ENCODE peak calls at places on chromosomes 3 and 15, in six cellular contexts. Y is GM12891, U is A549, E is body of pancreas, W is K562, Z is heart left ventricle. G is an unnamed sample.

GRCh38 chr3:71070497-71071465 is 512.7 kb downstream of the FOXP1 start:
- DNase-seq in Z (no peak), E (no peak), U (no peak), Y (no peak), W (no peak), G (no peak)

GRCh38 chr3:121411554-121411953 is 134.2 kb downstream of the POLQ start:
- DNase-seq in Z (no peak), E (no peak), Y (no peak), U (no peak), W (no peak), G (no peak)

GRCh38 chr3:126755866-126756265 is 51.8 kb downstream of the CHCHD6 start:
- DNase-seq in U (no peak), Y (no peak), W (no peak), E (no peak), Z (no peak), G (no peak)

GRCh38 chr3:99962703-99963102 is 145.0 kb downstream of the CMSS1 start:
- DNase-seq in U (no peak), W (no peak), E (no peak), Y (no peak), Z (no peak), G (no peak)

GRCh38 chr3:107216711-107217110 is 160.5 kb upstream of the CCDC54 start:
- DNase-seq in W (no peak), E (no peak), Z (no peak), Y (no peak), U (no peak), G (no peak)

GRCh38 chr3:172040078-172040975 is 949 bp downstream of the FNDC3B start:
- DNase-seq in E (peak), Y (peak), W (peak), U (peak), Z (peak), G (peak)

GRCh38 chr15:78944669-78945407 is at the start of gene CTSH:
- DNase-seq in W (peak), U (peak), E (peak), Z (peak), Y (peak), G (peak)

GRCh38 chr15:62498711-62499110 is 333.6 kb upstream of the C2CD4B start:
- DNase-seq in U (no peak), E (no peak), W (no peak), Z (no peak), Y (no peak), G (no peak)

GRCh38 chr3:169147246-169148008 is 516.1 kb downstream of the MECOM start:
- DNase-seq in E (peak), W (peak), U (peak), Z (peak), Y (no peak), G (peak)

GRCh38 chr3:185308126-185308754 is 54.4 kb upstream of the EHHADH start:
- DNase-seq in Y (peak), Z (no peak), E (peak), U (peak), W (peak), G (peak)

GRCh38 chr3:129919357-129919756 is 25.8 kb upstream of the TMCC1 start:
- DNase-seq in Y (no peak), E (no peak), W (no peak), U (no peak), Z (no peak), G (no peak)

GRCh38 chr3:148175215-148175614 is 522.5 kb upstream of the AGTR1 start:
- DNase-seq in Z (no peak), W (no peak), U (no peak), Y (no peak), E (no peak), G (no peak)

GRCh38 chr3:42647821-42648459 is 5.6 kb upstream of the ZBTB47 start:
- DNase-seq in U (no peak), Y (no peak), Z (no peak), W (no peak), E (no peak), G (no peak)
- TF ChIP-seq POLR2A in U (no peak), Y (no peak), Z (no peak), W (no peak), E (no peak), G (no peak)

GRCh38 chr15:83512459-83512858 is 65.3 kb downstream of the SH3GL3 start:
- DNase-seq in Z (no peak), E (no peak), U (no peak), W (no peak), Y (no peak), G (no peak)

GRCh38 chr15:83516935-83517334 is 69.8 kb downstream of the SH3GL3 start:
- DNase-seq in U (no peak), Z (no peak), Y (no peak), E (no peak), W (peak), G (no peak)

GRCh38 chr15:83514584-83514983 is 67.4 kb downstream of the SH3GL3 start:
- DNase-seq in Z (no peak), E (no peak), Y (no peak), U (no peak), W (no peak), G (no peak)

GRCh38 chr15:83510001-83510400 is 62.9 kb downstream of the SH3GL3 start:
- DNase-seq in Y (no peak), E (no peak), W (no peak), Z (no peak), U (no peak), G (no peak)

GRCh38 chr15:83515171-83515570 is 68.0 kb downstream of the SH3GL3 start:
- DNase-seq in Z (no peak), W (no peak), E (no peak), Y (no peak), U (no peak), G (no peak)
- TF ChIP-seq POLR2A in Z (no peak), W (no peak), E (no peak), Y (no peak), U (no peak), G (no peak)

DNA sequence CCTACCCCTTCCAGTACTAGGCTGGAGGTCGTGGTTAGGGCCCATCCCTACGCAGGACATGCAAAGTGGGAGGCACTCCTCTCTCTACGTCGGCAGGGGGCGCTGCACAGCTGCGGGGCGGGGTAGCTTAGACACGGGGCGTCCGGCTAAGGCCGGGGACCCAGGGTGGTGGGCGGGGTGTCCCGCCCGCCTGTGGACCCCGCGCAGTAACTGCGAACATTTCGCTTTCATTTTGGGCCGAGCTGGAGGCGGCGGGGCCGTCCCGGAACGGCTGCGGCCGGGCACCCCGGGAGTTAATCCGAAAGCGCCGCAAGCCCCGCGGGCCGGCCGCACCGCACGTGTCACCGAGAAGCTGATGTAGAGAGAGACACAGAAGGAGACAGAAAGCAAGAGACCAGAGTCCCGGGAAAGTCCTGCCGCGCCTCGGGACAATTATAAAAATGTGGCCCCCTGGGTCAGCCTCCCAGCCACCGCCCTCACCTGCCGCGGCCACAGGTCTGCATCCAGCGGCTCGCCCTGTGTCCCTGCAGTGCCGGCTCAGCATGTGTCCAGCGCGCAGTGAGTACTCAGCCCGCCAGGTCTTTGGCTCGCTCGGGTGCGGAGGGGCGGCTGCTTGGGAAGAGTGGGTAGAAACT is at the start of gene IL12A:
- DNase-seq in Y (peak), Z (peak), U (peak), E (peak), W (peak), G (peak)
- TF ChIP-seq POLR2A in Y (no peak), Z (no peak), U (no peak), E (no peak), W (no peak), G (no peak)

GRCh38 chr3:50265988-50266387 is 3.0 kb upstream of the SEMA3B start:
- DNase-seq in E (no peak), U (no peak), W (no peak), Y (no peak), Z (no peak), G (no peak)

GRCh38 chr3:50268276-50268675 is 671 bp upstream of the SEMA3B start:
- DNase-seq in W (no peak), Y (no peak), Z (no peak), E (no peak), U (no peak), G (no peak)

GRCh38 chr3:50268703-50269451 is at the start of gene SEMA3B:
- DNase-seq in E (peak), U (peak), W (no peak), Y (no peak), Z (no peak), G (peak)

GRCh38 chr3:50266808-50267207 is 2.1 kb upstream of the SEMA3B start:
- DNase-seq in W (no peak), E (no peak), Y (no peak), U (no peak), Z (no peak), G (no peak)

DNA sequence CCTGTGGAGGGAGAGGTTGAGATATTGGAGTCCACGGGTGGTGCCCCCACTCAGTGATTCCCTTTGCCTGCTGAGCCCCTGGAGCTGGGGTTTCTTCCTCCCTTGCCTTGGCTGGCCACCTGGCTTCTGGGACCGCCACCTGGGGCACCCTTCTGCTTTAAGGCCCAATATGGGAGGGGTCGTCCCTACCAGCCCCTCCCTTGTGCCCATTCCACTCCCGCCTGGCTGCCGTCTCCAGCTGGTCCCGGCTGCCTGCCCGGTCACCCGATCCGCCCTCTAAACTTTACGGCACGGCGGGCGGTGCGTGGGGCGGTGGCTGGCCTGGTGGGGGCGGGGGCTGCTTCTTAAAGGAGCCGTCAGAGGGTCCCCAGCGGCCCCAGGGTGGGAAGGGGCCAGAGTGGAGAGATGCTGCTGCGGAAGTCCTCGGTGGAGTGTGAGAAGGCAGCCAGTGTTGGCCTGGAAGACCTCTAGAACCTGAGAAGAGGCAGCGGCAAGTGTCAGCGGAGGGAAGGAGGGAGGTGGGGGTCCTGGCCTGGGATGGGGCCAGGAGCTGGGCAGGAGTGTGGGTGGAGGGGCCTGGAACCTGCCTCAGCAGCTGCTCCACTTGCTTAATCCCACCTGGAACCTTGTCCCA is 1.6 kb upstream of the SEMA3B start:
- DNase-seq in Z (peak), Y (no peak), W (no peak), U (no peak), E (peak), G (peak)
- TF ChIP-seq POLR2A in Z (no peak), Y (no peak), W (no peak), U (no peak), E (peak), G (peak)

DNA sequence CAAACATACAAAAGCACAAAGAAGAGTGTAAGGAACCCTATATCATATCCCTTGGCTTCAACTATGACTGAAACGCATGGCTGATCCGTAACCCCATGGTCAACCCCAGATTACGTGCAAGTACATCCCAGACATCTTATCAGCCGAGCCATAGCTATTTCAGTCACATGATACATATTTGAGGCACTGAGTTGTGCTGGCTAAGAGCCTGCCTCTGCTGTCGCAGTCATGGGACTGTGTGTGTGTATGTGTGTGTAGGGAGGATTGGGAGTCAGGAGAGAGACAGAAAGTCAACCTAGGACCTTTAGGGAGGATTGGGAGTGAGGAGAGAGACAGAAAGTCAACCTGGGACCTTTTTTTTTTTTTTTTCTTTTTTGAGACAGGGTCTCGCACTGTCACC is 8.4 kb downstream of the ST6GAL1 start:
- DNase-seq in Y (no peak), U (no peak), W (peak), Z (no peak), E (peak), G (no peak)
- TF ChIP-seq POLR2A in Y (no peak), U (no peak), W (peak), Z (no peak), E (no peak), G (no peak)

GRCh38 chr15:67202091-67202490 is 52.4 kb downstream of the AAGAB start:
- DNase-seq in U (no peak), W (no peak), Z (no peak), E (no peak), Y (no peak), G (no peak)

GRCh38 chr15:67210555-67211168 is 43.8 kb downstream of the AAGAB start:
- DNase-seq in E (no peak), Y (no peak), U (no peak), Z (no peak), W (no peak), G (no peak)

GRCh38 chr15:67212655-67213054 is 41.8 kb downstream of the AAGAB start:
- DNase-seq in E (no peak), U (no peak), Z (no peak), W (no peak), Y (no peak), G (no peak)

GRCh38 chr15:67202991-67203390 is 51.5 kb downstream of the AAGAB start:
- DNase-seq in W (no peak), U (no peak), E (no peak), Z (no peak), Y (no peak), G (no peak)

DNA sequence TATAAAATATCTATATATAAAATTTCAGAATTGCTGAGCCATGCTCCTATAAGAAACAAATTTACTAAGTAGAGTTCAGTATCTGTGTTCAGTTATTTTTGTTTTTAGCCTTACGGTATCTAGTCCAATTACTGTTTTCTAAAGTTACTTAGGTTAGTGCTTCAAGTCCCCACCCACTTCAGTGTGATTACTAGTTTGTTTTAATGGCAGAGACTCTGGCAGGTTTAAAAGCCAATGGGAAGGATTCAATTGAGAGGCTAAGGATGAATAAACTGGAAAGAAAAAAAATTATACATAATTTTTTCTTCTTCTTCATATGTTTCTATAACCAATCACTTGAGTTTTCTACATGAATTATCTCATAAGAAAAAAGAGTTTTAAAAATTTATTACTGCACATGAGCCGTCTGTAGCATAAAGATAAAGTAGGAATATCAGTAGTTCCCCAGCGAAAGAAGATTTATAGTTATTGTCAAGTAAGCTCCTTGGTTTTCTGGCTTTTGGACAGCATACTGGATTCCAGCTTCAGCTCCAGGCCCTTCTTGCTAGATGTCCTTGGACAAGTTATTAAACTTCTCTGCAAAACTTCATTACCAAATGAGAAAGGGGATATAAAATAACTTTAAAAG is 46.8 kb downstream of the AAGAB start:
- DNase-seq in U (no peak), Z (no peak), E (no peak), W (no peak), Y (no peak), G (no peak)
- TF ChIP-seq POLR2A in U (no peak), Z (no peak), E (no peak), W (no peak), Y (no peak), G (no peak)

DNA sequence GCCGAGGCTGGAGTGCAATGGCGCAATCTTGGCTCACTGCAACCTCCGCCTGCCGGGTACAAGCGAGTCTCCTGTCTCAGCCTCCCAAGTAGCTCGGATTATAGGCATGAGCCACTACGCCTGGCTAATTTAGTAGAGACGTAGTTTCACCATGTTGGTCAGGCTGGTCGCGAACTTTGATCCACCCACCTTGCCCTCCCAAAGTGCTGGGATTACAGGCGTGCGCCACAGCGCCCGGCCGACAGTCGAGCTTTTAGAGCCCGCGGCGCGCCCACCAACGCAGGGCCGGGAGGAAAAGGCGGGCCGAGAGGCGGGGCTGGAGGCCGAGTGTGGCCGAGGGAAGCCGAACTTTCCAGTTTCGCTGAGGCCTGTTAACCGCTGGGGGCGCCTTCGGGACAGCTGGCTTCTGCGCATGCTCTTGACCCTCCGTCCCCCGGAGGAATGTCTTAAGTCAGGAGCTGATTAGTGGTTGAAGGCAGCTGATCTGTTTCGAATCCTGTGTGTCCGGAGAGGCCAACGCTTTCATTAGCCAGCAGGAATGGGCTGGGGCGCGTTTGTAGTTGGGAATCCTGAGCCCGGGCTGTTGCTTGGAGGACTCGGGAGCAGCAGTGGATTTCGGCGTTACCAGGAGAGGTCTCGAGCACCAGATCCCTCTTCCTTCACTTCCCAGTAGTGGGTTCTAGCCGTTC is 10.0 kb downstream of the RPLP1 start:
- DNase-seq in Z (peak), E (peak), U (peak), Y (peak), W (peak), G (peak)
- TF ChIP-seq POLR2A in Z (no peak), E (peak), U (peak), Y (peak), W (peak), G (peak)

GRCh38 chr3:49723301-49723630 is 485 bp downstream of the GMPPB start:
- DNase-seq in W (peak), Y (no peak), U (peak), Z (peak), E (peak), G (peak)

GRCh38 chr3:49724586-49724985 is 835 bp upstream of the GMPPB start:
- DNase-seq in Y (no peak), U (no peak), W (peak), Z (no peak), E (peak), G (no peak)

GRCh38 chr3:49721861-49722781 is 1.6 kb downstream of the GMPPB start:
- DNase-seq in E (no peak), W (no peak), Z (peak), U (no peak), Y (no peak), G (no peak)

GRCh38 chr3:49722896-49723295 is 855 bp downstream of the GMPPB start:
- DNase-seq in Y (no peak), U (no peak), W (no peak), Z (no peak), E (no peak), G (no peak)

DNA sequence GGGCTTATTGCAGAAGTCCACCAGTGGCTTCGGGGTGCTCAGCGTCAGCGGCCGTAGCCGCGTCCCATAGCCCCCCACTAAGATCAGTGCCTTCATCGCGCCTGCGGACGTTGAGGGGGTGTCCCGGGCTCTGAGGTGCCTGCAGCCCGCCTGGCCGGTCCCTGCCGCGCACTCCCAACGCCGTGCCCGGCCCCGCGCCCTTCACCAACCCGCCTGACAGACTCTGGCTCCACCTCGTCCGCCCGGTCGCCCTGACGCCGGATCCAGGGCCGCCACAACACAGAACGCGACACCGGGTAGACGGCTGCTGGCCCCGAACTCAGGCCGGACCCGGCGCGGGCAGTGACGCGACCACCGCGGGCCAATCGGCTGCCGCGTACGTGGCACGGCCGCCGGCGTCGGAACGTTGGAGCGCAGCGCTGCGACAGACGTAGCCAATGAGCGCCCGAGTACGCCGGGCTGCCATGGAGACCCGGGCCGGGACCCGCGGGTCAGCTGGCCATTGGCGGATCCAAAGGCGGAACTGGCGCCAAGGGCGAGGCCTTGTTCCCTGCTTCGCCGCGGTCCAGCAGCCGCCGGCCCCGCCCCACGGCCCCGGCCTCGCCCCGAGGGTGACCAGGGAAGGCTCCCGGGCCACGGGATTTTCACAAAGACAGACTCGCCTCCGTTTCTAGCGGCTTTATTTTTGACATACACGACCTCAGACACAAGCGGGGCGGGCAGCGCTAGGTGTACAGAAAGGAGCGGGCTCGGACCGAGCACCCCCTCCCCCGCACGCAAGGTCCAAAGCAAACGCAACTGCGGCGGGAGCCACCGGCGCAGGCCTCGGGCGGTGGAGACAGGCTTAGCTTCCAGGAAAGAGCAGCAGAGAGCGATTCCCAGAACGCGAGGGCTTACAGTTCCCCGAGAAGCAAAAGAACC is at the start of gene GMPPB:
- DNase-seq in Y (peak), Z (peak), W (peak), E (peak), U (peak), G (peak)
- TF ChIP-seq POLR2A in Y (peak), Z (no peak), W (peak), E (peak), U (peak), G (peak)

G was measured in prostate gland.